ENCODE peak calls at places on chromosomes 4 and X, in eight cellular contexts. D is AG08396; T is CD8-positive, alpha-beta T cell; K is spleen; Q is nucleus accumbens; G is fibroblast of villous mesenchyme; B is dorsolateral prefrontal cortex; I is coronary artery. Z is an unnamed sample.

GRCh38 chr4:6343950-6344408 is 74.3 kb downstream of the WFS1 start:
- DNase-seq in D (peak), T (no peak), K (peak), Q (no peak), G (no peak), B (peak), I (no peak), Z (no peak)

GRCh38 chrX:135528756-135529155 is 8.3 kb downstream of the INTS6L start:
- DNase-seq in D (no peak), T (no peak), K (no peak), Q (no peak), G (no peak), B (no peak), I (no peak), Z (no peak)

GRCh38 chrX:107628662-107629532 is 587 bp downstream of the PRPS1 start:
- DNase-seq in D (no peak), T (peak), K (peak), Q (peak), G (peak), B (peak), I (no peak), Z (peak)

GRCh38 chr4:121758896-121759568 is 5.9 kb downstream of the SMIM43 start:
- DNase-seq in D (no peak), T (no peak), K (no peak), Q (no peak), G (peak), B (no peak), I (no peak), Z (no peak)

GRCh38 chr4:16772366-16772850 is 126.0 kb downstream of the LDB2 start:
- DNase-seq in D (no peak), T (no peak), K (no peak), Q (no peak), G (peak), B (no peak), I (no peak), Z (no peak)

GRCh38 chr4:148214529-148215166 is 227.6 kb downstream of the NR3C2 start:
- DNase-seq in D (peak), T (no peak), K (no peak), Q (no peak), G (no peak), B (no peak), I (no peak), Z (no peak)

GRCh38 chr4:83828601-83829000 is 292.7 kb downstream of the GPAT3 start:
- DNase-seq in D (no peak), T (no peak), K (no peak), Q (no peak), G (peak), B (no peak), I (no peak), Z (no peak)

GRCh38 chr4:40536032-40536431 is 93.6 kb downstream of the RBM47 start:
- DNase-seq in D (no peak), T (no peak), K (no peak), Q (no peak), G (no peak), B (no peak), I (no peak), Z (no peak)

GRCh38 chr4:3007724-3008123 is 44.4 kb downstream of the GRK4 start:
- DNase-seq in D (no peak), T (no peak), K (no peak), Q (no peak), G (no peak), B (no peak), I (no peak), Z (no peak)

GRCh38 chr4:10008208-10009005 is 12.9 kb downstream of the SLC2A9 start:
- DNase-seq in D (no peak), T (no peak), K (no peak), Q (no peak), G (no peak), B (no peak), I (no peak), Z (no peak)

GRCh38 chr4:53919605-53920004 is 144.8 kb downstream of the CHIC2 start:
- DNase-seq in D (no peak), T (no peak), K (no peak), Q (peak), G (no peak), B (no peak), I (no peak), Z (no peak)

GRCh38 chr4:65918217-65918616 is 247.9 kb upstream of the EPHA5 start:
- DNase-seq in D (no peak), T (no peak), K (no peak), Q (no peak), G (no peak), B (no peak), I (no peak), Z (no peak)

GRCh38 chrX:131763674-131764073 is 219.8 kb downstream of the OR13H1 start:
- DNase-seq in D (peak), T (peak), K (peak), Q (peak), G (peak), B (peak), I (peak), Z (no peak)

GRCh38 chr4:76498550-76498949 is 63.5 kb downstream of the SHROOM3 start:
- DNase-seq in D (no peak), T (no peak), K (no peak), Q (no peak), G (no peak), B (no peak), I (no peak), Z (no peak)

GRCh38 chr4:104795264-104795934 is 300.7 kb upstream of the CXXC4 start:
- DNase-seq in D (no peak), T (no peak), K (no peak), Q (no peak), G (no peak), B (no peak), I (no peak), Z (no peak)

GRCh38 chr4:70306101-70306500 is 28.7 kb upstream of the CABS1 start:
- DNase-seq in D (no peak), T (no peak), K (no peak), Q (no peak), G (no peak), B (no peak), I (no peak), Z (no peak)

GRCh38 chrX:2677764-2678163 is 13.3 kb upstream of the CD99 start:
- DNase-seq in D (peak), T (no peak), K (no peak), Q (no peak), G (peak), B (peak), I (peak), Z (no peak)

GRCh38 chr4:56666279-56666678 is 14.8 kb downstream of the HOPX start:
- DNase-seq in D (no peak), T (no peak), K (no peak), Q (no peak), G (peak), B (no peak), I (no peak), Z (no peak)

GRCh38 chr4:19857405-19857804 is 394.3 kb upstream of the SLIT2 start:
- DNase-seq in D (no peak), T (no peak), K (no peak), Q (no peak), G (no peak), B (no peak), I (no peak), Z (no peak)

GRCh38 chr4:17368408-17368807 is 143.5 kb downstream of the QDPR start:
- DNase-seq in D (no peak), T (no peak), K (no peak), Q (no peak), G (no peak), B (no peak), I (no peak), Z (no peak)

GRCh38 chr4:146514651-146515379 is 6.9 kb downstream of the SLC10A7 start:
- DNase-seq in D (no peak), T (no peak), K (no peak), Q (no peak), G (no peak), B (no peak), I (no peak), Z (no peak)

GRCh38 chr4:32847466-32847865 is 2127.3 kb downstream of the PCDH7 start:
- DNase-seq in D (no peak), T (no peak), K (no peak), Q (no peak), G (no peak), B (no peak), I (no peak), Z (no peak)

GRCh38 chrX:104750146-104750699 is 184.2 kb downstream of the IL1RAPL2 start:
- DNase-seq in D (no peak), T (no peak), K (no peak), Q (no peak), G (no peak), B (no peak), I (no peak), Z (peak)

GRCh38 chr4:98659106-98659592 is 738 bp upstream of the TSPAN5 start:
- DNase-seq in D (peak), T (no peak), K (no peak), Q (no peak), G (peak), B (no peak), I (no peak), Z (no peak)

GRCh38 chrX:12339921-12340320 is 201.6 kb downstream of the FRMPD4 start:
- DNase-seq in D (no peak), T (no peak), K (no peak), Q (no peak), G (no peak), B (no peak), I (no peak), Z (no peak)

GRCh38 chr4:181991374-181991773 is 251.8 kb upstream of the TENM3 start:
- DNase-seq in D (no peak), T (no peak), K (no peak), Q (no peak), G (no peak), B (no peak), I (no peak), Z (no peak)

GRCh38 chr4:2469192-2469984 is 482 bp downstream of the RNF4 start:
- DNase-seq in D (peak), T (peak), K (peak), Q (peak), G (peak), B (peak), I (no peak), Z (peak)

GRCh38 chr4:147590249-147590920 is 26.8 kb upstream of the TMEM184C start:
- DNase-seq in D (peak), T (peak), K (no peak), Q (peak), G (peak), B (peak), I (no peak), Z (peak)